ENCODE peak calls at places on chromosomes 11 and 22, in ten cellular contexts. O is cardiac muscle cell; N is GM23338; U is PC-3; L is sigmoid colon; H is body of pancreas; E is PC-9; P is IMR-90; F is naive thymus-derived CD4-positive, alpha-beta T cell; C is fibroblast of lung. M is an unnamed sample.

GRCh38 chr11:91239359-91239758 is 985.3 kb upstream of the FAT3 start:
- DNase-seq in O (no peak), N (peak; percentile 15), U (peak; percentile 25), L (no peak), H (no peak), E (peak; percentile 0), P (no peak), F (no peak), C (no peak), M (no peak)

GRCh38 chr11:36257351-36257750 is 31.9 kb downstream of the COMMD9 start:
- DNase-seq in O (peak; percentile 34), N (no peak), U (no peak), L (no peak), H (no peak), E (peak; percentile 41), P (peak; percentile 54), F (no peak), C (no peak), M (no peak)

GRCh38 chr22:35587447-35587870 is 29.7 kb downstream of the MB start:
- DNase-seq in O (no peak), N (no peak), U (peak; percentile 71), L (peak; percentile 86), H (peak; percentile 79), E (peak; percentile 88), P (no peak), F (no peak), C (no peak), M (no peak)

GRCh38 chr11:215581-216037 is 8.1 kb downstream of the RIC8A start:
- DNase-seq in O (no peak), N (no peak), U (no peak), L (peak; percentile 34), H (no peak), E (no peak), P (no peak), F (no peak), C (no peak), M (no peak)

GRCh38 chr11:117978982-117979381 is 7.2 kb upstream of the IL10RA start:
- DNase-seq in O (no peak), N (no peak), U (no peak), L (no peak), H (no peak), E (no peak), P (no peak), F (no peak), C (no peak), M (no peak)

GRCh38 chr22:30290679-30291333 is 1.5 kb upstream of the CASTOR1 start:
- DNase-seq in O (peak; percentile 87), N (peak; percentile 41), U (peak; percentile 62), L (peak; percentile 97), H (peak; percentile 96), E (peak; percentile 88), P (peak; percentile 48), F (peak; percentile 20), C (peak; percentile 52), M (peak; percentile 95)

GRCh38 chr22:45238431-45239377 is 2.0 kb downstream of the KIAA0930 start:
- DNase-seq in O (no peak), N (no peak), U (no peak), L (no peak), H (no peak), E (no peak), P (no peak), F (no peak), C (no peak), M (no peak)

GRCh38 chr11:80261776-80262175 is 820.9 kb upstream of the TENM4 start:
- DNase-seq in O (no peak), N (no peak), U (no peak), L (no peak), H (no peak), E (no peak), P (no peak), F (no peak), C (no peak), M (no peak)

GRCh38 chr11:46237248-46238077 is 40.0 kb upstream of the CREB3L1 start:
- DNase-seq in O (peak; percentile 91), N (peak; percentile 72), U (peak; percentile 83), L (peak; percentile 84), H (peak; percentile 32), E (peak; percentile 66), P (peak; percentile 92), F (peak; percentile 1), C (peak; percentile 91), M (peak; percentile 90)

GRCh38 chr11:70913715-70914231 is 338.6 kb downstream of the SHANK2 start:
- DNase-seq in O (no peak), N (peak; percentile 74), U (no peak), L (peak; percentile 77), H (no peak), E (no peak), P (no peak), F (no peak), C (no peak), M (no peak)

GRCh38 chr11:114111369-114112042 is 52.0 kb downstream of the ZBTB16 start:
- DNase-seq in O (peak; percentile 88), N (no peak), U (no peak), L (no peak), H (no peak), E (no peak), P (no peak), F (no peak), C (no peak), M (no peak)

GRCh38 chr22:40723396-40723933 is 44.2 kb downstream of the MCHR1 start:
- DNase-seq in O (no peak), N (peak; percentile 65), U (no peak), L (no peak), H (no peak), E (no peak), P (no peak), F (no peak), C (no peak), M (no peak)
- H3K4me3 ChIP-seq in O (no peak overlapping the region), N (no peak overlapping the region), U (no peak overlapping the region), L (no peak overlapping the region), H (no peak overlapping the region), E (no peak overlapping the region), P (no peak overlapping the region), F (no peak overlapping the region), C (no peak overlapping the region), M (no peak overlapping the region)

GRCh38 chr22:39524089-39524752 is 3.9 kb downstream of the ATF4 start:
- DNase-seq in O (no peak), N (no peak), U (no peak), L (no peak), H (no peak), E (no peak), P (no peak), F (no peak), C (no peak), M (no peak)

GRCh38 chr22:39524753-39525657 is 4.6 kb downstream of the ATF4 start:
- DNase-seq in O (no peak), N (no peak), U (no peak), L (no peak), H (no peak), E (no peak), P (no peak), F (no peak), C (no peak), M (no peak)

GRCh38 chr22:39527481-39527961 is 5.0 kb downstream of the RPS19BP1 start:
- DNase-seq in O (no peak), N (peak; percentile 51), U (peak; percentile 19), L (no peak), H (no peak), E (peak; percentile 52), P (peak; percentile 27), F (no peak), C (no peak), M (no peak)

GRCh38 chr22:39526736-39527171 is 5.8 kb downstream of the RPS19BP1 start:
- DNase-seq in O (no peak), N (no peak), U (no peak), L (no peak), H (no peak), E (no peak), P (no peak), F (peak; percentile 28), C (no peak), M (no peak)

GRCh38 chr22:39525658-39525975 is 5.3 kb downstream of the ATF4 start:
- DNase-seq in O (no peak), N (no peak), U (no peak), L (no peak), H (no peak), E (no peak), P (no peak), F (no peak), C (no peak), M (no peak)
- H3K4me1 ChIP-seq in O (peaks cover 19% of the 10 kb centered on the region), N (peaks cover 36% of the 10 kb centered on the region), U (peaks cover 21% of the 10 kb centered on the region), L (peaks cover 3% of the 10 kb centered on the region), H (peaks cover 79% of the 10 kb centered on the region), E (peaks cover 43% of the 10 kb centered on the region), P (no peaks in the 10 kb centered on the region), F (peaks cover 70% of the 10 kb centered on the region), C (peaks cover 12% of the 10 kb centered on the region), M (peaks cover 33% of the 10 kb centered on the region)

GRCh38 chr11:61055776-61056175 is 46.5 kb upstream of the CD5 start:
- DNase-seq in O (no peak), N (no peak), U (no peak), L (peak; percentile 39), H (no peak), E (no peak), P (no peak), F (no peak), C (no peak), M (no peak)

GRCh38 chr11:61054927-61055562 is 47.2 kb upstream of the CD5 start:
- DNase-seq in O (no peak), N (no peak), U (no peak), L (peak; percentile 57), H (no peak), E (no peak), P (no peak), F (no peak), C (no peak), M (no peak)

GRCh38 chr11:61056566-61056965 is 45.7 kb upstream of the CD5 start:
- DNase-seq in O (no peak), N (peak; percentile 26), U (no peak), L (peak; percentile 46), H (peak; percentile 24), E (no peak), P (no peak), F (no peak), C (no peak), M (no peak)

GRCh38 chr11:61053198-61053597 is 49.1 kb upstream of the CD5 start:
- DNase-seq in O (no peak), N (no peak), U (no peak), L (no peak), H (no peak), E (no peak), P (no peak), F (peak; percentile 42), C (no peak), M (no peak)

DNA sequence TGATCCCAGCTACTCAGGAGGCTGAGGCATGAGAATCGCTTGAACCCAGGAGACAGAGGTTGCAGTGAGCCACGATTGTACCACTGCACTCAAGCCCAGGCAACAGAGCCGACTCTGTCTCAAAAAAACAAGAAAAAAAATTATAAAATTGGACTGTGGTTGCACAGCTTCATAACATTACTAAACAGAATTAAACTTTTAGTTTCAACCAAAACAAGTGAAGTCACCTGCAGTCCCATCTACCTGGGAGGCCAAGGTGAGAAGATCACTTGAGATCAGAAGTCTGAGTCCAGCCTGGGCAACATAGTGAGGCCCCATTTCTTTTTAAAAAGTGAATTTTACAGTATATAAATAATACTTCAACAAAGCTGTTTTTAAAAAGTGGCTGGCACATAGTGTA is 47.8 kb upstream of the CD5 start:
- DNase-seq in O (no peak), N (no peak), U (no peak), L (no peak), H (no peak), E (no peak), P (no peak), F (no peak), C (no peak), M (no peak)
- H3K27me3 ChIP-seq in O (no peaks in the 10 kb centered on the region), N (no peaks in the 10 kb centered on the region), U (peaks cover 15% of the 10 kb centered on the region), L (no peaks in the 10 kb centered on the region), H (no peaks in the 10 kb centered on the region), E (no peaks in the 10 kb centered on the region), P (peaks cover 36% of the 10 kb centered on the region), F (no peaks in the 10 kb centered on the region), C (peaks cover 6% of the 10 kb centered on the region), M (peaks cover 15% of the 10 kb centered on the region)

GRCh38 chr11:65388731-65389130 is 2.3 kb downstream of the FRMD8 start:
- DNase-seq in O (no peak), N (no peak), U (no peak), L (no peak), H (no peak), E (no peak), P (no peak), F (no peak), C (no peak), M (no peak)
- H3K4me3 ChIP-seq in O (no peak overlapping the region), N (no peak overlapping the region), U (no peak overlapping the region), L (no peak overlapping the region), H (no peak overlapping the region), E (no peak overlapping the region), P (no peak overlapping the region), F (no peak overlapping the region), C (no peak overlapping the region), M (no peak overlapping the region)